ENCODE peak calls at places on chromosomes 5 and 9, in eight cellular contexts. A is EH, Z is HT-29, N is cerebellum, E is NAMALWA, D is T-helper 9 cell, G is occipital lobe, Q is cardiac septum. I is an unnamed sample.

GRCh38 chr5:149367249-149367971 is 9.6 kb downstream of the PCYOX1L start:
- DNase-seq in A (peak; percentile 87), Z (peak; percentile 93), N (peak; percentile 57), E (peak; percentile 82), D (peak; percentile 34), G (peak; percentile 24), Q (no peak), I (peak; percentile 77)

GRCh38 chr5:122430328-122430586 is 118.2 kb downstream of the SNCAIP start:
- DNase-seq in A (no peak), Z (no peak), N (no peak), E (no peak), D (no peak), G (no peak), Q (no peak), I (no peak)

GRCh38 chr5:55538621-55539020 is 3.9 kb upstream of the PLPP1 start:
- DNase-seq in A (no peak), Z (no peak), N (no peak), E (peak; percentile 58), D (no peak), G (no peak), Q (no peak), I (no peak)

GRCh38 chr5:167827766-167828165 is 463.7 kb upstream of the WWC1 start:
- DNase-seq in A (no peak), Z (no peak), N (no peak), E (no peak), D (no peak), G (no peak), Q (no peak), I (no peak)

GRCh38 chr5:154196955-154197652 is 6.6 kb downstream of the GALNT10 start:
- DNase-seq in A (peak; percentile 56), Z (peak; percentile 39), N (no peak), E (peak; percentile 37), D (no peak), G (no peak), Q (no peak), I (no peak)

GRCh38 chr9:134551657-134552348 is 89.8 kb upstream of the COL5A1 start:
- DNase-seq in A (peak; percentile 99), Z (no peak), N (no peak), E (no peak), D (no peak), G (no peak), Q (peak; percentile 76), I (no peak)

GRCh38 chr5:156340886-156341285 is 13.9 kb downstream of the SGCD start:
- DNase-seq in A (no peak), Z (no peak), N (no peak), E (no peak), D (no peak), G (no peak), Q (no peak), I (no peak)

GRCh38 chr9:38017149-38017884 is 51.7 kb downstream of the SHB start:
- DNase-seq in A (peak; percentile 93), Z (peak; percentile 55), N (peak; percentile 71), E (no peak), D (no peak), G (peak; percentile 81), Q (peak; percentile 90), I (peak; percentile 43)

GRCh38 chr9:19224563-19224962 is 5.9 kb upstream of the DENND4C start:
- DNase-seq in A (no peak), Z (no peak), N (no peak), E (no peak), D (no peak), G (no peak), Q (no peak), I (no peak)

GRCh38 chr9:131714161-131714646 is 25.7 kb downstream of the RAPGEF1 start:
- DNase-seq in A (peak; percentile 90), Z (no peak), N (no peak), E (no peak), D (no peak), G (no peak), Q (peak; percentile 75), I (no peak)

GRCh38 chr5:10133830-10134229 is 115.9 kb downstream of the ATPSCKMT start:
- DNase-seq in A (peak; percentile 67), Z (peak; percentile 16), N (no peak), E (no peak), D (no peak), G (no peak), Q (no peak), I (no peak)

GRCh38 chr9:89687848-89688247 is 83.0 kb downstream of the GADD45G start:
- DNase-seq in A (no peak), Z (no peak), N (no peak), E (no peak), D (no peak), G (no peak), Q (no peak), I (no peak)

GRCh38 chr5:1007221-1007680 is 1.4 kb upstream of the NKD2 start:
- DNase-seq in A (no peak), Z (no peak), N (no peak), E (no peak), D (no peak), G (no peak), Q (peak; percentile 53), I (no peak)

GRCh38 chr5:177557041-177557647 is 2.8 kb upstream of the FAM193B start:
- DNase-seq in A (peak; percentile 71), Z (peak; percentile 48), N (no peak), E (no peak), D (no peak), G (no peak), Q (no peak), I (no peak)

GRCh38 chr9:14326264-14326826 is 12.4 kb upstream of the NFIB start:
- DNase-seq in A (peak; percentile 37), Z (peak; percentile 34), N (no peak), E (peak; percentile 45), D (no peak), G (no peak), Q (no peak), I (no peak)

GRCh38 chr9:82982271-82982880 is 80.6 kb downstream of the RASEF start:
- DNase-seq in A (no peak), Z (no peak), N (no peak), E (no peak), D (no peak), G (no peak), Q (no peak), I (no peak)

GRCh38 chr9:116662633-116663032 is 24.5 kb upstream of the TRIM32 start:
- DNase-seq in A (peak; percentile 36), Z (no peak), N (no peak), E (no peak), D (no peak), G (no peak), Q (no peak), I (no peak)

GRCh38 chr9:74556685-74557084 is 59.5 kb downstream of the RORB start:
- DNase-seq in A (no peak), Z (no peak), N (no peak), E (no peak), D (no peak), G (no peak), Q (no peak), I (no peak)

GRCh38 chr5:153476767-153477166 is 13.7 kb upstream of the GRIA1 start:
- DNase-seq in A (peak; percentile 68), Z (no peak), N (no peak), E (no peak), D (no peak), G (no peak), Q (no peak), I (no peak)

GRCh38 chr5:159034083-159034824 is 65.5 kb downstream of the EBF1 start:
- DNase-seq in A (no peak), Z (no peak), N (no peak), E (no peak), D (no peak), G (no peak), Q (no peak), I (peak; percentile 11)

GRCh38 chr5:92907914-92908606 is 673.0 kb downstream of the NR2F1-AS1 start:
- DNase-seq in A (peak; percentile 78), Z (no peak), N (no peak), E (no peak), D (no peak), G (no peak), Q (no peak), I (no peak)

GRCh38 chr9:125361837-125362531 is 100.4 kb downstream of the GAPVD1 start:
- DNase-seq in A (peak; percentile 26), Z (peak; percentile 66), N (no peak), E (peak; percentile 58), D (no peak), G (no peak), Q (no peak), I (no peak)

GRCh38 chr9:26975728-26976707 is 19.8 kb downstream of the IFT74 start:
- DNase-seq in A (peak; percentile 61), Z (peak; percentile 81), N (no peak), E (peak; percentile 21), D (no peak), G (no peak), Q (no peak), I (peak; percentile 57)